ENCODE peak calls at places on chromosome 9, in seven cellular contexts. J is SJSA1; X is stimulated activated CD8-positive, alpha-beta memory T cell treated with anti-CD3 and anti-CD28 coated beads, Interleukin-12 subunit alpha, Interleukin-12 subunit beta, amount 100 ng/mL, for 1 hour; N is RPMI7951; L is SW480; H is CD4-positive, CD25-positive, alpha-beta regulatory T cell; Y is NCI-H1105 treated with DMSO at 0.1 percent for 48 hours. K is an unnamed sample.

GRCh38 chr9:71741841-71742648 is 26.3 kb downstream of the CEMIP2 start:
- DNase-seq in J (peak), X (no peak), N (no peak), L (peak), H (no peak), Y (no peak), K (peak)

GRCh38 chr9:99103054-99103453 is 1.9 kb upstream of the TGFBR1 start:
- DNase-seq in J (no peak), X (no peak), N (no peak), L (no peak), H (no peak), Y (no peak), K (no peak)

GRCh38 chr9:114314256-114314867 is 8.5 kb upstream of the ORM1 start:
- DNase-seq in J (peak), X (no peak), N (no peak), L (no peak), H (no peak), Y (no peak), K (no peak)

GRCh38 chr9:19479874-19480273 is 71.1 kb downstream of the ACER2 start:
- DNase-seq in J (no peak), X (no peak), N (no peak), L (no peak), H (no peak), Y (no peak), K (no peak)

GRCh38 chr9:116027951-116028350 is 125.6 kb upstream of the PAPPA start:
- DNase-seq in J (no peak), X (no peak), N (no peak), L (no peak), H (no peak), Y (no peak), K (no peak)

GRCh38 chr9:127501821-127502343 is 50.6 kb downstream of the LRSAM1 start:
- DNase-seq in J (no peak), X (no peak), N (no peak), L (no peak), H (no peak), Y (no peak), K (no peak)

GRCh38 chr9:2181794-2182193 is 166.6 kb downstream of the SMARCA2 start:
- DNase-seq in J (no peak), X (no peak), N (peak), L (no peak), H (peak), Y (peak), K (peak)

GRCh38 chr9:4073371-4073770 is 226.5 kb downstream of the GLIS3 start:
- DNase-seq in J (no peak), X (no peak), N (no peak), L (no peak), H (no peak), Y (no peak), K (peak)

GRCh38 chr9:78932849-78933627 is 636.1 kb downstream of the PSAT1 start:
- DNase-seq in J (no peak), X (no peak), N (peak), L (peak), H (no peak), Y (no peak), K (no peak)